ENCODE peak calls at places on chromosomes 6 and 20, in seven cellular contexts. One of them, this sample, is unnamed.

GRCh38 chr6:143158113-143158581 is 97.5 kb downstream of the AIG1 start:
- DNase-seq in SK-N-SH: no peak
- DNase-seq in fibroblast of the aortic adventitia: peak
- DNase-seq in heart right ventricle: no peak
- DNase-seq in IMR-90: peak
- DNase-seq in OCI-LY7: no peak
- DNase-seq in DND-41: no peak
- DNase-seq in this sample: no peak

GRCh38 chr6:67591910-67592309 is 1043.2 kb upstream of the ADGRB3 start:
- DNase-seq in OCI-LY7: no peak
- DNase-seq in heart right ventricle: no peak
- DNase-seq in DND-41: no peak
- DNase-seq in IMR-90: no peak
- DNase-seq in fibroblast of the aortic adventitia: no peak
- DNase-seq in SK-N-SH: no peak
- DNase-seq in this sample: no peak

GRCh38 chr20:40286991-40287531 is 402.0 kb downstream of the MAFB start:
- DNase-seq in heart right ventricle: peak
- DNase-seq in OCI-LY7: no peak
- DNase-seq in DND-41: no peak
- DNase-seq in fibroblast of the aortic adventitia: no peak
- DNase-seq in IMR-90: no peak
- DNase-seq in SK-N-SH: peak
- DNase-seq in this sample: no peak

GRCh38 chr6:55925292-55925691 is 49.9 kb upstream of the BMP5 start:
- DNase-seq in SK-N-SH: no peak
- DNase-seq in heart right ventricle: no peak
- DNase-seq in fibroblast of the aortic adventitia: peak
- DNase-seq in IMR-90: peak
- DNase-seq in DND-41: no peak
- DNase-seq in OCI-LY7: no peak
- DNase-seq in this sample: no peak

GRCh38 chr20:8342401-8342800 is 210.3 kb downstream of the PLCB1 start:
- DNase-seq in DND-41: no peak
- DNase-seq in OCI-LY7: no peak
- DNase-seq in fibroblast of the aortic adventitia: no peak
- DNase-seq in heart right ventricle: no peak
- DNase-seq in IMR-90: no peak
- DNase-seq in SK-N-SH: no peak
- DNase-seq in this sample: no peak

GRCh38 chr6:144683216-144684070 is 398.3 kb downstream of the UTRN start:
- DNase-seq in IMR-90: no peak
- DNase-seq in DND-41: no peak
- DNase-seq in OCI-LY7: no peak
- DNase-seq in fibroblast of the aortic adventitia: peak
- DNase-seq in SK-N-SH: no peak
- DNase-seq in heart right ventricle: no peak
- DNase-seq in this sample: no peak

GRCh38 chr6:37555040-37555781 is 55.5 kb upstream of the CCDC167 start:
- DNase-seq in fibroblast of the aortic adventitia: no peak
- DNase-seq in SK-N-SH: no peak
- DNase-seq in OCI-LY7: no peak
- DNase-seq in IMR-90: no peak
- DNase-seq in DND-41: no peak
- DNase-seq in heart right ventricle: no peak
- DNase-seq in this sample: no peak

GRCh38 chr20:56981301-56981700 is 285.1 kb downstream of the BMP7 start:
- DNase-seq in SK-N-SH: no peak
- DNase-seq in fibroblast of the aortic adventitia: no peak
- DNase-seq in IMR-90: no peak
- DNase-seq in DND-41: no peak
- DNase-seq in heart right ventricle: no peak
- DNase-seq in OCI-LY7: no peak
- DNase-seq in this sample: no peak

GRCh38 chr6:42022755-42023384 is 27.5 kb upstream of the TAF8 start:
- DNase-seq in heart right ventricle: no peak
- DNase-seq in fibroblast of the aortic adventitia: no peak
- DNase-seq in IMR-90: no peak
- DNase-seq in OCI-LY7: peak
- DNase-seq in DND-41: no peak
- DNase-seq in SK-N-SH: no peak
- DNase-seq in this sample: no peak

GRCh38 chr6:158323561-158323958 is 11.3 kb downstream of the TULP4 start:
- DNase-seq in fibroblast of the aortic adventitia: no peak
- DNase-seq in IMR-90: no peak
- DNase-seq in heart right ventricle: no peak
- DNase-seq in DND-41: no peak
- DNase-seq in OCI-LY7: no peak
- DNase-seq in SK-N-SH: no peak
- DNase-seq in this sample: no peak

GRCh38 chr6:142195862-142196536 is 48.9 kb downstream of the VTA1 start:
- DNase-seq in IMR-90: peak
- DNase-seq in DND-41: no peak
- DNase-seq in SK-N-SH: no peak
- DNase-seq in fibroblast of the aortic adventitia: peak
- DNase-seq in heart right ventricle: no peak
- DNase-seq in OCI-LY7: no peak
- DNase-seq in this sample: no peak

GRCh38 chr6:1589208-1589607 is 20.5 kb upstream of the FOXC1 start:
- DNase-seq in DND-41: no peak
- DNase-seq in heart right ventricle: no peak
- DNase-seq in IMR-90: no peak
- DNase-seq in SK-N-SH: no peak
- DNase-seq in OCI-LY7: no peak
- DNase-seq in fibroblast of the aortic adventitia: no peak
- DNase-seq in this sample: no peak

GRCh38 chr6:5028921-5029320 is 25.1 kb upstream of the RPP40 start:
- DNase-seq in SK-N-SH: no peak
- DNase-seq in fibroblast of the aortic adventitia: no peak
- DNase-seq in heart right ventricle: no peak
- DNase-seq in DND-41: no peak
- DNase-seq in OCI-LY7: no peak
- DNase-seq in IMR-90: no peak
- DNase-seq in this sample: no peak

GRCh38 chr6:5031150-5031549 is 27.3 kb upstream of the RPP40 start:
- DNase-seq in SK-N-SH: no peak
- DNase-seq in DND-41: no peak
- DNase-seq in heart right ventricle: no peak
- DNase-seq in fibroblast of the aortic adventitia: no peak
- DNase-seq in OCI-LY7: no peak
- DNase-seq in IMR-90: no peak
- DNase-seq in this sample: no peak

GRCh38 chr6:5028301-5028700 is 24.5 kb upstream of the RPP40 start:
- DNase-seq in OCI-LY7: no peak
- DNase-seq in DND-41: no peak
- DNase-seq in SK-N-SH: no peak
- DNase-seq in heart right ventricle: no peak
- DNase-seq in IMR-90: no peak
- DNase-seq in fibroblast of the aortic adventitia: no peak
- DNase-seq in this sample: no peak

GRCh38 chr6:5030596-5031136 is 26.8 kb upstream of the RPP40 start:
- DNase-seq in heart right ventricle: peak
- DNase-seq in fibroblast of the aortic adventitia: peak
- DNase-seq in DND-41: peak
- DNase-seq in IMR-90: peak
- DNase-seq in SK-N-SH: peak
- DNase-seq in OCI-LY7: peak
- DNase-seq in this sample: peak

GRCh38 chr6:5029609-5030008 is 25.8 kb upstream of the RPP40 start:
- DNase-seq in fibroblast of the aortic adventitia: no peak
- DNase-seq in SK-N-SH: no peak
- DNase-seq in OCI-LY7: no peak
- DNase-seq in IMR-90: no peak
- DNase-seq in DND-41: no peak
- DNase-seq in heart right ventricle: no peak
- DNase-seq in this sample: no peak
- H3K4me3 ChIP-seq in fibroblast of the aortic adventitia: no peak
- H3K4me3 ChIP-seq in SK-N-SH: no peak
- H3K4me3 ChIP-seq in OCI-LY7: no peak
- H3K4me3 ChIP-seq in IMR-90: no peak
- H3K4me3 ChIP-seq in DND-41: no peak
- H3K4me3 ChIP-seq in heart right ventricle: no peak
- H3K4me3 ChIP-seq in this sample: no peak

GRCh38 chr6:159586684-159587083 is 106.4 kb downstream of the SOD2 start:
- DNase-seq in IMR-90: no peak
- DNase-seq in OCI-LY7: no peak
- DNase-seq in DND-41: no peak
- DNase-seq in SK-N-SH: no peak
- DNase-seq in heart right ventricle: no peak
- DNase-seq in fibroblast of the aortic adventitia: no peak
- DNase-seq in this sample: no peak

GRCh38 chr6:159578629-159579028 is 114.4 kb downstream of the SOD2 start:
- DNase-seq in DND-41: no peak
- DNase-seq in IMR-90: no peak
- DNase-seq in OCI-LY7: no peak
- DNase-seq in SK-N-SH: no peak
- DNase-seq in heart right ventricle: no peak
- DNase-seq in fibroblast of the aortic adventitia: no peak
- DNase-seq in this sample: no peak

GRCh38 chr6:159577564-159577963 is 115.5 kb downstream of the SOD2 start:
- DNase-seq in DND-41: no peak
- DNase-seq in fibroblast of the aortic adventitia: peak
- DNase-seq in IMR-90: peak
- DNase-seq in SK-N-SH: no peak
- DNase-seq in heart right ventricle: no peak
- DNase-seq in OCI-LY7: no peak
- DNase-seq in this sample: no peak

DNA sequence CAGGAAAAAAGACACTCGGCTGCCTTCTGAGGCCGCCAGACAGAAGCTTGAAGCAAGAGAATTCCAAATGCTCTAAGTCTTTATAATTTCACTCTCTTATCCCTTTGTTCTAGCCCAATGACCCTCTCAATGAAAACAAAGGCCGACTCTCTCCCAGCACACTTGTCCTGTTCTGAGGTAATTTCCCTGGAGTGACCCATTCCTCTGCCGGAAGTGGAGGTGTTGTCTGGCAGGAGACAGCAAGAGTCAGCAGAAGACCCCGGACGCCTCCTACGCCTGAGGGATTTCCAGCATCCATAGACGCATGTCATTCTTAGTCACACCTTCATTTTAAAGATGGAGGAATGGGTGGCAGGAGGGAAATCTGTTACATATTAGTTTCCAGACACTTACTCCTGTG is 110.3 kb downstream of the SOD2 start:
- DNase-seq in OCI-LY7: no peak
- DNase-seq in heart right ventricle: no peak
- DNase-seq in SK-N-SH: no peak
- DNase-seq in fibroblast of the aortic adventitia: no peak
- DNase-seq in IMR-90: no peak
- DNase-seq in DND-41: no peak
- DNase-seq in this sample: no peak
- H3K4me3 ChIP-seq in OCI-LY7: no peak
- H3K4me3 ChIP-seq in heart right ventricle: no peak
- H3K4me3 ChIP-seq in SK-N-SH: no peak
- H3K4me3 ChIP-seq in fibroblast of the aortic adventitia: no peak
- H3K4me3 ChIP-seq in IMR-90: no peak
- H3K4me3 ChIP-seq in DND-41: no peak
- H3K4me3 ChIP-seq in this sample: no peak

GRCh38 chr6:138689849-138690248 is 83.7 kb upstream of the CCDC28A start:
- DNase-seq in heart right ventricle: no peak
- DNase-seq in IMR-90: peak
- DNase-seq in fibroblast of the aortic adventitia: no peak
- DNase-seq in DND-41: no peak
- DNase-seq in SK-N-SH: no peak
- DNase-seq in OCI-LY7: no peak
- DNase-seq in this sample: no peak

GRCh38 chr6:138692978-138693909 is 80.3 kb upstream of the CCDC28A start:
- DNase-seq in OCI-LY7: peak
- DNase-seq in DND-41: peak
- DNase-seq in fibroblast of the aortic adventitia: peak
- DNase-seq in SK-N-SH: peak
- DNase-seq in heart right ventricle: peak
- DNase-seq in IMR-90: peak
- DNase-seq in this sample: no peak

GRCh38 chr6:138692058-138692977 is 81.3 kb upstream of the CCDC28A start:
- DNase-seq in fibroblast of the aortic adventitia: peak
- DNase-seq in heart right ventricle: peak
- DNase-seq in SK-N-SH: peak
- DNase-seq in DND-41: peak
- DNase-seq in IMR-90: peak
- DNase-seq in OCI-LY7: peak
- DNase-seq in this sample: no peak

GRCh38 chr6:138691595-138692057 is 81.9 kb upstream of the CCDC28A start:
- DNase-seq in OCI-LY7: no peak
- DNase-seq in IMR-90: peak
- DNase-seq in DND-41: no peak
- DNase-seq in fibroblast of the aortic adventitia: peak
- DNase-seq in heart right ventricle: no peak
- DNase-seq in SK-N-SH: no peak
- DNase-seq in this sample: no peak

GRCh38 chr6:138690975-138691594 is 82.5 kb upstream of the CCDC28A start:
- DNase-seq in SK-N-SH: no peak
- DNase-seq in DND-41: no peak
- DNase-seq in IMR-90: peak
- DNase-seq in fibroblast of the aortic adventitia: no peak
- DNase-seq in heart right ventricle: no peak
- DNase-seq in OCI-LY7: no peak
- DNase-seq in this sample: no peak
- H3K4me3 ChIP-seq in SK-N-SH: no peak
- H3K4me3 ChIP-seq in DND-41: no peak
- H3K4me3 ChIP-seq in IMR-90: peak
- H3K4me3 ChIP-seq in fibroblast of the aortic adventitia: peak
- H3K4me3 ChIP-seq in heart right ventricle: peak
- H3K4me3 ChIP-seq in OCI-LY7: no peak
- H3K4me3 ChIP-seq in this sample: no peak

DNA sequence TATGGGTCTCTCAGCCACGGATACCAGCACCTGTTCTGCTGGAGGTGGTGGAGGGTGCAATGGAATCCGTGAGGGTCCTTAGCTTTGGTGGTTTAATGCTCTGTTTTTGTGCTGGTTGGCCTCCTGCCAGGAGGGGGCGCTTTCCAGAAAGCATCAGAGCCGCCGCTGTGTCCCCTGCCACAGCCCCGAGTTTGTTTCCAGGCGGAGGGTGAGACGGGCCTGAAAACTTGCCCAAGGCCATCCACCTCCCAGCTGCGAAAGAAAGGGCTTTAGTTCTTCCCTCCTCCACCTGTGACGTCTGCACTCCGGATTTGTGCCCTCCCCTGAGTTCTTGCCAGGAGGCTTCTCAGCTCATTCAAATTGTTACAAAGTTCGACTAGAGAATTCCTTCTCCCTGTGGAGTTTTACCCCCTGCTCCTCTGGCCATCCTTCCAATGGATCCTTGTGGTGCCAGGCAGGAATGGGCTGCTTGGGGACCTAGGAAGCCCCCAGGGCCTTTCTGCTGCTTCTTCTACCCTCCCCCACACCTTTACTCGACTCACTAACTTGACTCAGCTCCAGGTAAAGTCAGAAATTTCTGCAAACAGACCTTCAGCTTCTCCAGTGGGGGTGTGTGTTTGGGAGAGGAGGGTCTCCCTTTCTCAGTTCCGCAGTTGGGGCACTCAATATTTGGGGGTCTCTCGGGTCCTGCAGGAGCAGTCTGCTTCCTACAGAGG is 873.7 kb downstream of the KIF16B start:
- DNase-seq in IMR-90: no peak
- DNase-seq in SK-N-SH: no peak
- DNase-seq in fibroblast of the aortic adventitia: no peak
- DNase-seq in heart right ventricle: no peak
- DNase-seq in DND-41: no peak
- DNase-seq in OCI-LY7: peak
- DNase-seq in this sample: no peak
- H3K4me3 ChIP-seq in IMR-90: no peak
- H3K4me3 ChIP-seq in SK-N-SH: no peak
- H3K4me3 ChIP-seq in fibroblast of the aortic adventitia: no peak
- H3K4me3 ChIP-seq in heart right ventricle: no peak
- H3K4me3 ChIP-seq in DND-41: no peak
- H3K4me3 ChIP-seq in OCI-LY7: no peak
- H3K4me3 ChIP-seq in this sample: no peak

GRCh38 chr20:51801220-51801991 is 915 bp downstream of the SALL4 start:
- DNase-seq in DND-41: no peak
- DNase-seq in IMR-90: no peak
- DNase-seq in fibroblast of the aortic adventitia: no peak
- DNase-seq in OCI-LY7: no peak
- DNase-seq in heart right ventricle: no peak
- DNase-seq in SK-N-SH: peak
- DNase-seq in this sample: no peak
- H3K4me3 ChIP-seq in DND-41: no peak
- H3K4me3 ChIP-seq in IMR-90: peak
- H3K4me3 ChIP-seq in fibroblast of the aortic adventitia: peak
- H3K4me3 ChIP-seq in OCI-LY7: no peak
- H3K4me3 ChIP-seq in heart right ventricle: peak
- H3K4me3 ChIP-seq in SK-N-SH: peak
- H3K4me3 ChIP-seq in this sample: no peak

This sample was measured in Jurkat, Clone E6-1.